ENCODE peak calls at places on chromosomes 16 and 17, in ten cellular contexts. U is hepatic stellate cell, Z is thoracic aorta, V is foreskin fibroblast, T is lung microvascular endothelial cell, K is hippocampal formation, Y is GDM1, G is left ventricle myocardium superior, P is pons, Q is T-helper 9 cell. I is an unnamed sample.

GRCh38 chr17:3639981-3640596 is 3.5 kb downstream of the CTNS start:
- DNase-seq in T (peak), Q (no peak), K (no peak), Y (peak), Z (no peak), P (peak), V (peak), G (no peak), U (peak), I (no peak)

GRCh38 chr16:9602201-9602600 is 510.8 kb downstream of the HAPSTR1 start:
- DNase-seq in T (no peak), K (no peak), U (no peak), Z (no peak), Q (no peak), P (peak), G (no peak), Y (no peak), V (no peak), I (no peak)

GRCh38 chr17:81272616-81273015 is 22.5 kb downstream of the SLC38A10 start:
- DNase-seq in K (no peak), T (no peak), G (no peak), P (no peak), V (no peak), Y (no peak), Z (no peak), U (no peak), Q (no peak), I (no peak)

GRCh38 chr16:85522842-85523601 is 90.1 kb upstream of the GSE1 start:
- DNase-seq in Q (no peak), Z (no peak), T (no peak), P (no peak), G (no peak), U (peak), K (no peak), V (no peak), Y (no peak), I (no peak)

GRCh38 chr17:42843358-42843934 is 934 bp upstream of the AOC2 start:
- DNase-seq in V (peak), T (peak), G (no peak), Z (no peak), U (peak), K (no peak), Q (no peak), P (peak), Y (peak), I (no peak)

GRCh38 chr17:57876866-57877237 is 27.0 kb upstream of the MRPS23 start:
- DNase-seq in P (no peak), V (no peak), Y (no peak), Q (no peak), Z (no peak), U (no peak), K (no peak), T (no peak), G (no peak), I (no peak)

GRCh38 chr16:83813818-83814653 is 6.3 kb downstream of the HSBP1 start:
- DNase-seq in K (no peak), Q (no peak), V (peak), Z (no peak), U (no peak), T (peak), P (no peak), Y (no peak), G (peak), I (no peak)

GRCh38 chr17:7476474-7476873 is 3.0 kb downstream of the ZBTB4 start:
- DNase-seq in P (no peak), K (no peak), V (no peak), Q (no peak), Z (no peak), Y (no peak), G (no peak), U (peak), T (peak), I (no peak)

GRCh38 chr17:49292901-49293300 is 62.3 kb upstream of the PHOSPHO1 start:
- DNase-seq in K (no peak), Q (no peak), Y (no peak), G (no peak), T (no peak), U (no peak), V (no peak), P (no peak), Z (no peak), I (no peak)

GRCh38 chr17:64635647-64636305 is 26.3 kb downstream of the SMURF2 start:
- DNase-seq in U (no peak), P (no peak), Z (no peak), G (no peak), K (no peak), Q (no peak), Y (no peak), V (peak), T (peak), I (no peak)

GRCh38 chr17:78798695-78799559 is 16.9 kb upstream of the CYTH1 start:
- DNase-seq in Z (no peak), T (peak), U (no peak), G (peak), V (no peak), Y (no peak), Q (no peak), K (no peak), P (peak), I (no peak)